ENCODE peak calls at places on chromosomes 5 and 9, in seven cellular contexts. One of them, this sample, is unnamed.
A peak's percentile ranks its signal among the peaks of the same experiment; 100 is the strongest.

GRCh38 chr5:57825026-57825683 is 342.5 kb upstream of the ACTBL2 start:
- DNase-seq in endothelial cell of umbilical vein: peak; percentile 37
- DNase-seq in heart left ventricle: no peak
- DNase-seq in breast epithelium: no peak
- DNase-seq in GM12878: no peak
- DNase-seq in upper lobe of left lung: no peak
- DNase-seq in NB4: no peak
- DNase-seq in this sample: no peak

GRCh38 chr9:21579209-21579608 is 97.1 kb upstream of the IFNE start:
- DNase-seq in NB4: no peak
- DNase-seq in breast epithelium: no peak
- DNase-seq in heart left ventricle: no peak
- DNase-seq in endothelial cell of umbilical vein: no peak
- DNase-seq in GM12878: no peak
- DNase-seq in upper lobe of left lung: no peak
- DNase-seq in this sample: no peak

GRCh38 chr9:22170162-22170932 is 161.2 kb upstream of the CDKN2B start:
- DNase-seq in endothelial cell of umbilical vein: no peak
- DNase-seq in heart left ventricle: no peak
- DNase-seq in GM12878: no peak
- DNase-seq in breast epithelium: no peak
- DNase-seq in NB4: no peak
- DNase-seq in upper lobe of left lung: no peak
- DNase-seq in this sample: no peak

GRCh38 chr9:113992994-113993393 is 85.1 kb downstream of the AMBP start:
- DNase-seq in heart left ventricle: no peak
- DNase-seq in GM12878: no peak
- DNase-seq in endothelial cell of umbilical vein: no peak
- DNase-seq in upper lobe of left lung: no peak
- DNase-seq in NB4: peak; percentile 44
- DNase-seq in breast epithelium: no peak
- DNase-seq in this sample: no peak

GRCh38 chr5:16809816-16810502 is 126.1 kb downstream of the MYO10 start:
- DNase-seq in GM12878: no peak
- DNase-seq in breast epithelium: peak; percentile 33
- DNase-seq in upper lobe of left lung: peak; percentile 30
- DNase-seq in endothelial cell of umbilical vein: no peak
- DNase-seq in NB4: no peak
- DNase-seq in heart left ventricle: no peak
- DNase-seq in this sample: no peak

GRCh38 chr5:36724429-36725332 is 118.3 kb downstream of the SLC1A3 start:
- DNase-seq in NB4: peak; percentile 94
- DNase-seq in endothelial cell of umbilical vein: no peak
- DNase-seq in GM12878: peak; percentile 94
- DNase-seq in heart left ventricle: peak; percentile 45
- DNase-seq in breast epithelium: no peak
- DNase-seq in upper lobe of left lung: peak; percentile 76
- DNase-seq in this sample: peak; percentile 23

GRCh38 chr9:112207451-112207850 is 32.4 kb upstream of the SUSD1 start:
- DNase-seq in upper lobe of left lung: no peak
- DNase-seq in endothelial cell of umbilical vein: no peak
- DNase-seq in heart left ventricle: no peak
- DNase-seq in GM12878: no peak
- DNase-seq in breast epithelium: no peak
- DNase-seq in NB4: no peak
- DNase-seq in this sample: no peak

GRCh38 chr5:133106343-133106742 is 54.5 kb downstream of the HSPA4 start:
- DNase-seq in upper lobe of left lung: no peak
- DNase-seq in NB4: no peak
- DNase-seq in GM12878: no peak
- DNase-seq in endothelial cell of umbilical vein: no peak
- DNase-seq in breast epithelium: no peak
- DNase-seq in heart left ventricle: no peak
- DNase-seq in this sample: no peak

GRCh38 chr5:123438902-123439301 is 15.7 kb upstream of the CEP120 start:
- DNase-seq in upper lobe of left lung: peak; percentile 39
- DNase-seq in GM12878: no peak
- DNase-seq in endothelial cell of umbilical vein: peak; percentile 72
- DNase-seq in heart left ventricle: no peak
- DNase-seq in NB4: no peak
- DNase-seq in breast epithelium: no peak
- DNase-seq in this sample: no peak

GRCh38 chr5:1294839-1295649 is at the start of gene TERT:
- DNase-seq in breast epithelium: no peak
- DNase-seq in upper lobe of left lung: no peak
- DNase-seq in heart left ventricle: no peak
- DNase-seq in NB4: peak; percentile 89
- DNase-seq in GM12878: no peak
- DNase-seq in endothelial cell of umbilical vein: no peak
- DNase-seq in this sample: no peak

GRCh38 chr5:108836492-108836891 is 88.8 kb downstream of the FER start:
- DNase-seq in breast epithelium: no peak
- DNase-seq in NB4: no peak
- DNase-seq in endothelial cell of umbilical vein: no peak
- DNase-seq in upper lobe of left lung: no peak
- DNase-seq in GM12878: no peak
- DNase-seq in heart left ventricle: no peak
- DNase-seq in this sample: no peak

GRCh38 chr9:5052858-5053257 is 67.8 kb downstream of the JAK2 start:
- DNase-seq in GM12878: no peak
- DNase-seq in upper lobe of left lung: no peak
- DNase-seq in endothelial cell of umbilical vein: no peak
- DNase-seq in breast epithelium: no peak
- DNase-seq in heart left ventricle: no peak
- DNase-seq in NB4: no peak
- DNase-seq in this sample: no peak

GRCh38 chr5:54329731-54330709 is 19.6 kb upstream of the ARL15 start:
- DNase-seq in NB4: no peak
- DNase-seq in breast epithelium: no peak
- DNase-seq in heart left ventricle: no peak
- DNase-seq in upper lobe of left lung: no peak
- DNase-seq in endothelial cell of umbilical vein: no peak
- DNase-seq in GM12878: no peak
- DNase-seq in this sample: no peak

GRCh38 chr9:135408676-135409254 is 70.8 kb upstream of the PPP1R26 start:
- DNase-seq in breast epithelium: no peak
- DNase-seq in upper lobe of left lung: no peak
- DNase-seq in GM12878: no peak
- DNase-seq in heart left ventricle: no peak
- DNase-seq in endothelial cell of umbilical vein: no peak
- DNase-seq in NB4: no peak
- DNase-seq in this sample: no peak

GRCh38 chr5:76269259-76269958 is 133.7 kb upstream of the IQGAP2 start:
- DNase-seq in heart left ventricle: no peak
- DNase-seq in upper lobe of left lung: no peak
- DNase-seq in NB4: no peak
- DNase-seq in GM12878: no peak
- DNase-seq in endothelial cell of umbilical vein: no peak
- DNase-seq in breast epithelium: no peak
- DNase-seq in this sample: no peak

GRCh38 chr9:102206432-102206831 is 468.0 kb upstream of the GRIN3A start:
- DNase-seq in endothelial cell of umbilical vein: no peak
- DNase-seq in upper lobe of left lung: no peak
- DNase-seq in GM12878: no peak
- DNase-seq in heart left ventricle: no peak
- DNase-seq in breast epithelium: no peak
- DNase-seq in NB4: no peak
- DNase-seq in this sample: no peak

GRCh38 chr5:10691826-10692785 is 68.9 kb downstream of the DAP start:
- DNase-seq in NB4: no peak
- DNase-seq in heart left ventricle: no peak
- DNase-seq in GM12878: no peak
- DNase-seq in breast epithelium: no peak
- DNase-seq in endothelial cell of umbilical vein: no peak
- DNase-seq in upper lobe of left lung: no peak
- DNase-seq in this sample: no peak

GRCh38 chr9:93252116-93252780 is 68.3 kb downstream of the WNK2 start:
- DNase-seq in GM12878: no peak
- DNase-seq in heart left ventricle: peak; percentile 43
- DNase-seq in NB4: no peak
- DNase-seq in breast epithelium: peak; percentile 30
- DNase-seq in endothelial cell of umbilical vein: no peak
- DNase-seq in upper lobe of left lung: no peak
- DNase-seq in this sample: no peak

GRCh38 chr5:51242453-51242852 is 140.8 kb upstream of the ISL1 start:
- DNase-seq in heart left ventricle: no peak
- DNase-seq in upper lobe of left lung: no peak
- DNase-seq in NB4: no peak
- DNase-seq in GM12878: no peak
- DNase-seq in breast epithelium: no peak
- DNase-seq in endothelial cell of umbilical vein: no peak
- DNase-seq in this sample: no peak

GRCh38 chr5:147170603-147171002 is 64.2 kb upstream of the STK32A start:
- DNase-seq in heart left ventricle: no peak
- DNase-seq in NB4: no peak
- DNase-seq in GM12878: no peak
- DNase-seq in upper lobe of left lung: no peak
- DNase-seq in breast epithelium: no peak
- DNase-seq in endothelial cell of umbilical vein: no peak
- DNase-seq in this sample: no peak

GRCh38 chr9:86282979-86283535 is 719 bp upstream of the ISCA1 start:
- DNase-seq in GM12878: no peak
- DNase-seq in breast epithelium: no peak
- DNase-seq in upper lobe of left lung: peak; percentile 60
- DNase-seq in NB4: peak; percentile 88
- DNase-seq in endothelial cell of umbilical vein: no peak
- DNase-seq in heart left ventricle: no peak
- DNase-seq in this sample: no peak

GRCh38 chr5:123460296-123460729 is 37.1 kb upstream of the CEP120 start:
- DNase-seq in heart left ventricle: no peak
- DNase-seq in upper lobe of left lung: no peak
- DNase-seq in GM12878: no peak
- DNase-seq in endothelial cell of umbilical vein: peak; percentile 94
- DNase-seq in breast epithelium: no peak
- DNase-seq in NB4: no peak
- DNase-seq in this sample: no peak

GRCh38 chr5:123756325-123756664 is 244.3 kb downstream of the CSNK1G3 start:
- DNase-seq in NB4: no peak
- DNase-seq in breast epithelium: no peak
- DNase-seq in endothelial cell of umbilical vein: no peak
- DNase-seq in upper lobe of left lung: no peak
- DNase-seq in GM12878: no peak
- DNase-seq in heart left ventricle: no peak
- DNase-seq in this sample: no peak

DNA sequence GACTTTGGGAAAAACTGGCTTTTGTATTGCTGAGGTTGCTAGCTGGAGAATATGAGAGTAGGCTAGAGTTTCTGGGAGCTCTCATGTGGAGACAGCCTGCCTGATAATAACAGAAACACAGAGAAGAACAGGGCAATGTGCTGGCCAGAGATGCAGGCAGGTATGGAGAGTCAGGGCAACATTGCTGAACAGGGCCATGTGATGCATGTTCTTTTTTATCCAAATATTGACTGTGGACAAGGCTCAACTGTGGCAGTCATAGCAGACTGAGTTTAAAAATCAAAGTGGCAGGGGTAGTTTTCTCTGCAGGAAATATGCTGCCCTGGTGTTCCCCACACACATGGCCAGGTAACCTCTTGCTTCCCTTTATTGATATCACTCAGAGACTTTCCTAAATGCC is 381.1 kb downstream of the RASEF start:
- DNase-seq in upper lobe of left lung: no peak
- DNase-seq in endothelial cell of umbilical vein: no peak
- DNase-seq in heart left ventricle: no peak
- DNase-seq in breast epithelium: no peak
- DNase-seq in NB4: no peak
- DNase-seq in GM12878: no peak
- DNase-seq in this sample: no peak
- H3K4me3 ChIP-seq in upper lobe of left lung: no peak overlapping the region
- H3K4me3 ChIP-seq in endothelial cell of umbilical vein: no peak overlapping the region
- H3K4me3 ChIP-seq in heart left ventricle: no peak overlapping the region
- H3K4me3 ChIP-seq in breast epithelium: no peak overlapping the region
- H3K4me3 ChIP-seq in NB4: no peak overlapping the region
- H3K4me3 ChIP-seq in GM12878: no peak overlapping the region
- H3K4me3 ChIP-seq in this sample: no peak overlapping the region

DNA sequence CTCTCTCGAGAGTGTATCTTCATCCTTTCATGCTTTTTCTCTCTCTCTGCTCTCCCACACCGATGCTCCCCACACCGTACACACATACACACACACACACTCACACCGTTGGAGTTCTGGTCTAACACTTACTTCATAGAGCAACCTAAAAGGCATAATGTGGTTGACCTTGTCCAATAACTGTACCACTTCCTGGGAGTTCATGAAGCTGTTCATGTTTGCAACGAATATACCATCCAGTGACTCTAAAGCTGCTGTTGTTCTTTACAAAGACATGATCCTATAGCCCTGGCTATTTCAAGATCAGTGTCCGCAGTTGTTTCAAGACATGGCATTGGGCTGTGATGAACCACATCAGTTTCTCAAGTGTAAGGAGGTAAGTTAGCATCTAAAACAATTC is 10.0 kb downstream of the MEF2C start:
- DNase-seq in heart left ventricle: no peak
- DNase-seq in GM12878: no peak
- DNase-seq in upper lobe of left lung: no peak
- DNase-seq in NB4: no peak
- DNase-seq in endothelial cell of umbilical vein: no peak
- DNase-seq in breast epithelium: no peak
- DNase-seq in this sample: no peak
- TF ChIP-seq POLR2A in heart left ventricle: no peak
- TF ChIP-seq POLR2A in GM12878: peak; percentile 51
- TF ChIP-seq POLR2A in upper lobe of left lung: no peak
- TF ChIP-seq POLR2A in NB4: no peak
- TF ChIP-seq POLR2A in endothelial cell of umbilical vein: no peak
- TF ChIP-seq POLR2A in breast epithelium: no peak
- TF ChIP-seq POLR2A in this sample: no peak

GRCh38 chr5:56185777-56186311 is 47.3 kb downstream of the ANKRD55 start:
- DNase-seq in NB4: no peak
- DNase-seq in breast epithelium: no peak
- DNase-seq in upper lobe of left lung: no peak
- DNase-seq in heart left ventricle: no peak
- DNase-seq in GM12878: no peak
- DNase-seq in endothelial cell of umbilical vein: peak; percentile 36
- DNase-seq in this sample: no peak
- H3K4me3 ChIP-seq in NB4: no peak overlapping the region
- H3K4me3 ChIP-seq in breast epithelium: no peak overlapping the region
- H3K4me3 ChIP-seq in upper lobe of left lung: no peak overlapping the region
- H3K4me3 ChIP-seq in heart left ventricle: no peak overlapping the region
- H3K4me3 ChIP-seq in GM12878: no peak overlapping the region
- H3K4me3 ChIP-seq in endothelial cell of umbilical vein: no peak overlapping the region
- H3K4me3 ChIP-seq in this sample: no peak overlapping the region

DNA sequence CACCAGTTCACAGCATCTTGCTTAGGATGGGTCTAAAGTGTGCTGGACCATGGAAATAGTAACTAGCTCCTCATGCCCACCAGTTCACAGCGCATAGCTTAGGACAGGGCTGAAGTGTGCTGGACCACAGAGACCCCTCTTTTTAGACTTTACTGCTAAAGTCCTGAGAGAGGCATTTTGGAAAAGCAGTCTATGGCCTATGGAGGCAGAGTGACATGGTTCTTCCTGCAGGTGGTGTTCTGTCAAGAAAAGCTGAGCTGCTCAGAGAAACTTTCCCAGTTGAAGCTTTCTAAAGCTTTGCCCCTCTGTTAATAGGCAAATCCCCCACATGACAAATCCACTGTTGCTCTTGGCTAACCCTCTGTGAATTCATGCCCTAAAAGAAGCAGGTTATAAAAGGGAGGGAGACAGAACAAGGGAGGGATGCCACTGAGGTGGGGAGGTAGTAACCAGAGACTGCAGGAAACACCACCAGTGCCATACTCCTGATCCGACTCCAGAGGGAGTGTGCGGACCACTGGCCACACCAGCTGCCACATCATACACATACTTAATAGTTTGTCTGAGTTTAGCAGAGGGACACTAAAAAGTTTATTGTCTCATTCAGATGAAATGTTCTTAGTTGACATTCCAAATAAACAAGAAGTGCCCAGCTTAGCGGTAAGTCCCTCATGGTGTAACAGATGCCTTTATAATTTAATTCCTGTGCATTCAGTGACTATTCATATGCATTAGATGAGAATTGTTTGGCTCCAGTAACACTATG is 236.1 kb upstream of the NFIL3 start:
- DNase-seq in GM12878: no peak
- DNase-seq in NB4: peak; percentile 20
- DNase-seq in heart left ventricle: no peak
- DNase-seq in upper lobe of left lung: no peak
- DNase-seq in endothelial cell of umbilical vein: no peak
- DNase-seq in breast epithelium: no peak
- DNase-seq in this sample: no peak
- TF ChIP-seq POLR2A in GM12878: no peak
- TF ChIP-seq POLR2A in NB4: no peak
- TF ChIP-seq POLR2A in heart left ventricle: no peak
- TF ChIP-seq POLR2A in upper lobe of left lung: no peak
- TF ChIP-seq POLR2A in endothelial cell of umbilical vein: no peak
- TF ChIP-seq POLR2A in breast epithelium: no peak
- TF ChIP-seq POLR2A in this sample: no peak